ENCODE peak calls at places on chromosome 2, in five cellular contexts. One of them, this sample, is unnamed.

GRCh38 chr2:31060397-31060796 is 77.8 kb downstream of the GALNT14 start:
- DNase-seq in T-helper 1 cell: no peak
- DNase-seq in activated CD4-positive, CD25-positive, alpha-beta regulatory T cell treated with anti-CD3 and anti-CD28 coated beads, Interleukin-2, amount 50 U/mL, for 72 hours: no peak
- DNase-seq in B cell: no peak
- DNase-seq in stimulated activated CD8-positive, alpha-beta memory T cell treated with anti-CD3 and anti-CD28 coated beads, Interleukin-7, amount 100 ng/mL, for 1 hour: no peak
- DNase-seq in this sample: no peak

GRCh38 chr2:98334439-98335078 is 11.7 kb upstream of the CNGA3 start:
- DNase-seq in T-helper 1 cell: no peak
- DNase-seq in activated CD4-positive, CD25-positive, alpha-beta regulatory T cell treated with anti-CD3 and anti-CD28 coated beads, Interleukin-2, amount 50 U/mL, for 72 hours: no peak
- DNase-seq in B cell: no peak
- DNase-seq in stimulated activated CD8-positive, alpha-beta memory T cell treated with anti-CD3 and anti-CD28 coated beads, Interleukin-7, amount 100 ng/mL, for 1 hour: no peak
- DNase-seq in this sample: no peak

GRCh38 chr2:109468893-109469292 is 144.9 kb downstream of the SEPTIN10 start:
- DNase-seq in T-helper 1 cell: no peak
- DNase-seq in activated CD4-positive, CD25-positive, alpha-beta regulatory T cell treated with anti-CD3 and anti-CD28 coated beads, Interleukin-2, amount 50 U/mL, for 72 hours: no peak
- DNase-seq in B cell: no peak
- DNase-seq in stimulated activated CD8-positive, alpha-beta memory T cell treated with anti-CD3 and anti-CD28 coated beads, Interleukin-7, amount 100 ng/mL, for 1 hour: no peak
- DNase-seq in this sample: no peak

GRCh38 chr2:124120246-124120645 is 95.2 kb downstream of the CNTNAP5 start:
- DNase-seq in T-helper 1 cell: no peak
- DNase-seq in activated CD4-positive, CD25-positive, alpha-beta regulatory T cell treated with anti-CD3 and anti-CD28 coated beads, Interleukin-2, amount 50 U/mL, for 72 hours: no peak
- DNase-seq in B cell: no peak
- DNase-seq in stimulated activated CD8-positive, alpha-beta memory T cell treated with anti-CD3 and anti-CD28 coated beads, Interleukin-7, amount 100 ng/mL, for 1 hour: no peak
- DNase-seq in this sample: no peak

GRCh38 chr2:12305931-12306330 is 410.8 kb upstream of the TRIB2 start:
- DNase-seq in T-helper 1 cell: no peak
- DNase-seq in activated CD4-positive, CD25-positive, alpha-beta regulatory T cell treated with anti-CD3 and anti-CD28 coated beads, Interleukin-2, amount 50 U/mL, for 72 hours: no peak
- DNase-seq in B cell: no peak
- DNase-seq in stimulated activated CD8-positive, alpha-beta memory T cell treated with anti-CD3 and anti-CD28 coated beads, Interleukin-7, amount 100 ng/mL, for 1 hour: no peak
- DNase-seq in this sample: no peak

GRCh38 chr2:55519908-55520885 is 679 bp downstream of the CFAP36 start:
- DNase-seq in T-helper 1 cell: no peak
- DNase-seq in activated CD4-positive, CD25-positive, alpha-beta regulatory T cell treated with anti-CD3 and anti-CD28 coated beads, Interleukin-2, amount 50 U/mL, for 72 hours: no peak
- DNase-seq in B cell: peak; percentile 42
- DNase-seq in stimulated activated CD8-positive, alpha-beta memory T cell treated with anti-CD3 and anti-CD28 coated beads, Interleukin-7, amount 100 ng/mL, for 1 hour: no peak
- DNase-seq in this sample: no peak

GRCh38 chr2:138090330-138090729 is 126.1 kb downstream of the HNMT start:
- DNase-seq in T-helper 1 cell: no peak
- DNase-seq in activated CD4-positive, CD25-positive, alpha-beta regulatory T cell treated with anti-CD3 and anti-CD28 coated beads, Interleukin-2, amount 50 U/mL, for 72 hours: no peak
- DNase-seq in B cell: no peak
- DNase-seq in stimulated activated CD8-positive, alpha-beta memory T cell treated with anti-CD3 and anti-CD28 coated beads, Interleukin-7, amount 100 ng/mL, for 1 hour: no peak
- DNase-seq in this sample: peak; percentile 11

GRCh38 chr2:20803287-20803686 is 19.6 kb downstream of the LDAH start:
- DNase-seq in T-helper 1 cell: no peak
- DNase-seq in activated CD4-positive, CD25-positive, alpha-beta regulatory T cell treated with anti-CD3 and anti-CD28 coated beads, Interleukin-2, amount 50 U/mL, for 72 hours: no peak
- DNase-seq in B cell: no peak
- DNase-seq in stimulated activated CD8-positive, alpha-beta memory T cell treated with anti-CD3 and anti-CD28 coated beads, Interleukin-7, amount 100 ng/mL, for 1 hour: no peak
- DNase-seq in this sample: no peak

GRCh38 chr2:237939251-237939650 is 27.6 kb upstream of the UBE2F start:
- DNase-seq in T-helper 1 cell: no peak
- DNase-seq in activated CD4-positive, CD25-positive, alpha-beta regulatory T cell treated with anti-CD3 and anti-CD28 coated beads, Interleukin-2, amount 50 U/mL, for 72 hours: no peak
- DNase-seq in B cell: no peak
- DNase-seq in stimulated activated CD8-positive, alpha-beta memory T cell treated with anti-CD3 and anti-CD28 coated beads, Interleukin-7, amount 100 ng/mL, for 1 hour: no peak
- DNase-seq in this sample: no peak

GRCh38 chr2:136112317-136112891 is 5.5 kb downstream of the CXCR4 start:
- DNase-seq in T-helper 1 cell: no peak
- DNase-seq in activated CD4-positive, CD25-positive, alpha-beta regulatory T cell treated with anti-CD3 and anti-CD28 coated beads, Interleukin-2, amount 50 U/mL, for 72 hours: no peak
- DNase-seq in B cell: no peak
- DNase-seq in stimulated activated CD8-positive, alpha-beta memory T cell treated with anti-CD3 and anti-CD28 coated beads, Interleukin-7, amount 100 ng/mL, for 1 hour: no peak
- DNase-seq in this sample: no peak

GRCh38 chr2:2455151-2455550 is 124.1 kb upstream of the MYT1L start:
- DNase-seq in T-helper 1 cell: no peak
- DNase-seq in activated CD4-positive, CD25-positive, alpha-beta regulatory T cell treated with anti-CD3 and anti-CD28 coated beads, Interleukin-2, amount 50 U/mL, for 72 hours: no peak
- DNase-seq in B cell: no peak
- DNase-seq in stimulated activated CD8-positive, alpha-beta memory T cell treated with anti-CD3 and anti-CD28 coated beads, Interleukin-7, amount 100 ng/mL, for 1 hour: no peak
- DNase-seq in this sample: no peak

GRCh38 chr2:239498576-239498975 is 97.8 kb upstream of the HDAC4 start:
- DNase-seq in T-helper 1 cell: no peak
- DNase-seq in activated CD4-positive, CD25-positive, alpha-beta regulatory T cell treated with anti-CD3 and anti-CD28 coated beads, Interleukin-2, amount 50 U/mL, for 72 hours: no peak
- DNase-seq in B cell: no peak
- DNase-seq in stimulated activated CD8-positive, alpha-beta memory T cell treated with anti-CD3 and anti-CD28 coated beads, Interleukin-7, amount 100 ng/mL, for 1 hour: no peak
- DNase-seq in this sample: no peak